ENCODE peak calls at places on chromosomes 11 and 22, in eight cellular contexts. X, C, P, J, D, L, U and A are unnamed samples.

GRCh38 chr11:76424379-76424778 is 20.4 kb upstream of the EMSY start:
- DNase-seq in X (no peak), C (no peak), P (no peak), J (no peak), D (no peak), L (no peak), U (no peak), A (no peak)

GRCh38 chr11:11806074-11806473 is 35.7 kb upstream of the USP47 start:
- DNase-seq in X (no peak), C (no peak), P (no peak), J (no peak), D (no peak), L (no peak), U (no peak), A (no peak)

GRCh38 chr22:28414017-28414416 is 265.6 kb downstream of the TTC28 start:
- DNase-seq in X (no peak), C (peak; percentile 53), P (no peak), J (no peak), D (no peak), L (peak; percentile 72), U (no peak), A (no peak)

GRCh38 chr11:106961518-106961917 is 56.8 kb downstream of the GUCY1A2 start:
- DNase-seq in X (no peak), C (peak; percentile 94), P (peak; percentile 53), J (no peak), D (no peak), L (peak; percentile 98), U (peak; percentile 76), A (no peak)

GRCh38 chr11:118614511-118614910 is 7.1 kb downstream of the PHLDB1 start:
- DNase-seq in X (no peak), C (no peak), P (no peak), J (peak; percentile 23), D (no peak), L (no peak), U (no peak), A (no peak)

GRCh38 chr11:115721309-115722007 is 217.2 kb upstream of the CADM1 start:
- DNase-seq in X (no peak), C (no peak), P (no peak), J (no peak), D (no peak), L (no peak), U (no peak), A (no peak)

GRCh38 chr11:62120466-62120865 is 3.3 kb upstream of the INCENP start:
- DNase-seq in X (no peak), C (no peak), P (no peak), J (no peak), D (no peak), L (no peak), U (no peak), A (no peak)

GRCh38 chr22:48096411-48096810 is 1334.0 kb downstream of the TBC1D22A start:
- DNase-seq in X (no peak), C (no peak), P (no peak), J (no peak), D (no peak), L (no peak), U (no peak), A (no peak)

GRCh38 chr11:21810650-21811049 is 382.2 kb upstream of the ANO5 start:
- DNase-seq in X (no peak), C (no peak), P (peak; percentile 6), J (no peak), D (no peak), L (no peak), U (no peak), A (no peak)

GRCh38 chr11:68838572-68838964 is 3.1 kb downstream of the CPT1A start:
- DNase-seq in X (no peak), C (peak; percentile 43), P (no peak), J (no peak), D (no peak), L (no peak), U (no peak), A (no peak)

GRCh38 chr22:39597236-39597869 is 26.8 kb downstream of the CACNA1I start:
- DNase-seq in X (no peak), C (no peak), P (no peak), J (no peak), D (no peak), L (no peak), U (no peak), A (no peak)

GRCh38 chr22:48505891-48506290 is 1321.8 kb downstream of the BRD1 start:
- DNase-seq in X (no peak), C (no peak), P (no peak), J (no peak), D (no peak), L (no peak), U (no peak), A (no peak)

GRCh38 chr11:119338946-119339580 is 1.6 kb downstream of the C1QTNF5 start:
- DNase-seq in X (no peak), C (no peak), P (no peak), J (peak; percentile 60), D (no peak), L (no peak), U (no peak), A (no peak)

GRCh38 chr11:44916316-44916715 is 34.4 kb downstream of the TP53I11 start:
- DNase-seq in X (no peak), C (no peak), P (no peak), J (no peak), D (no peak), L (no peak), U (no peak), A (no peak)

GRCh38 chr11:106384429-106384828 is 307.0 kb downstream of the AASDHPPT start:
- DNase-seq in X (no peak), C (no peak), P (no peak), J (no peak), D (no peak), L (no peak), U (no peak), A (no peak)

GRCh38 chr22:20765938-20766337 is 8.0 kb upstream of the SERPIND1 start:
- DNase-seq in X (no peak), C (no peak), P (no peak), J (no peak), D (no peak), L (no peak), U (no peak), A (no peak)

DNA sequence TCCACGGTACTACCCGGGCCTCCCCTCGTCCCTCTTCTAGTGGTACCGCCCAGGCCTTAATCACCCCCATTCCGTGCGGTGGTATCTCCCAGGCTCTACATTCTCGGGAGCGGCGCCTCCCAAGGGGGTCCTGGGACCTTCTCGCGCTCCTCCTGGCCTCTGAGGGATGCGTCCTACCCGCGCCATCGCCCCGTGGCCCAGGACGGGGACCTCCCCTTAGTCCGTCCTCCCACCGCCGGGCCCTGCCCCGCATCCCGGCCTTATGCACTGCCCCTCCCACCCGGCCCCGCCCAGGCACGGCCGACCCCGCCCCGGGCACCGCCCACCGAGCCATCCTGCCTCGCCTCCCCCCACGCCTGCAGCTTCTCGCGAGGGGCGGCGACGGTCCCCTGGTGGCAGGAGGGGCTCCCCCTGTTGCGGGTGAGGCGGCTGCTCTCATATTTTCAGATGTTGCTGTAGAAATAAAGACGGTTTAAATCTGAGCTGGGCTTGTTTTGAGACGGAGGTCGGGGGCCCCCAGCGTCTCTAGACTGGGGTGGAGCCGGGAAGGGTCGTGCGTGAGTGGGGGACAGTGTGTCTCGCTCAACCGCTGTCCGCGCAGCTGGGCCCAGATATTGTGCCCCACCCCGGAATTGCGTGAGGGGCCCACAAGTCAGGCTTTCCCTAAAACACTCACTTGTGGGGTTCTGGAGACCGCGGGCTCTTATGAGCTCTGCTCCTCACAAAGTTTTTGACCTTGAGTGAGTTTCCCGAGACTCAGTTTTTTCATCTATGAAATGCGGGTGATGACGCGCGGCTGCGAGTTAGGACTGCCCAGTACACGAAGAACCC is 845 bp upstream of the RAB1B start:
- DNase-seq in X (peak; percentile 86), C (peak; percentile 93), P (peak; percentile 85), J (peak; percentile 95), D (peak; percentile 93), L (peak; percentile 92), U (peak; percentile 88), A (peak; percentile 84)
- TF ChIP-seq CTCF in X (no peak), C (no peak), P (no peak), J (no peak), D (peak; percentile 23), L (no peak), U (peak; percentile 5), A (no peak)

DNA sequence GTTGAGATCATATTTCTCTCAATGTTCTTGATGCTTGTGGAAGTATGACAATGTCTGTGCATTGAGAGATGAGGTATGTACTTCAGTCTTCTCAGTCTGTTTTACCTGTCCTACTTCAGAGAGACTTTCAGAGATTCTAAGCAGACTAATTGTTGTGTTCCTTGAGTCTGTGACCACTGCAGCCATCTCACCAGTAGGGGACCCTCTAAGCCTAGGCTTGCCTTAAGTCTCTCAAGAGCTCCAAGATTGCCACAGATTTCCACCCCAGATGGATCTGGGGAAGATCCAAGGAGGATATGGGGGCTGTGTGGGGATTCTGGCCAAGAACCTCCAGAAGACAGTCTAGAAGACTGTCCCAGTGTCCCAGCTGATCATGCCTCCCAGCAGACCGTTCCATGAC is 179.9 kb upstream of the PLET1 start:
- DNase-seq in X (peak; percentile 62), C (no peak), P (peak; percentile 8), J (no peak), D (peak; percentile 78), L (peak; percentile 14), U (no peak), A (no peak)
- TF ChIP-seq CTCF in X (peak; percentile 67), C (peak; percentile 4), P (no peak), J (no peak), D (peak; percentile 84), L (peak; percentile 42), U (peak; percentile 20), A (no peak)

DNA sequence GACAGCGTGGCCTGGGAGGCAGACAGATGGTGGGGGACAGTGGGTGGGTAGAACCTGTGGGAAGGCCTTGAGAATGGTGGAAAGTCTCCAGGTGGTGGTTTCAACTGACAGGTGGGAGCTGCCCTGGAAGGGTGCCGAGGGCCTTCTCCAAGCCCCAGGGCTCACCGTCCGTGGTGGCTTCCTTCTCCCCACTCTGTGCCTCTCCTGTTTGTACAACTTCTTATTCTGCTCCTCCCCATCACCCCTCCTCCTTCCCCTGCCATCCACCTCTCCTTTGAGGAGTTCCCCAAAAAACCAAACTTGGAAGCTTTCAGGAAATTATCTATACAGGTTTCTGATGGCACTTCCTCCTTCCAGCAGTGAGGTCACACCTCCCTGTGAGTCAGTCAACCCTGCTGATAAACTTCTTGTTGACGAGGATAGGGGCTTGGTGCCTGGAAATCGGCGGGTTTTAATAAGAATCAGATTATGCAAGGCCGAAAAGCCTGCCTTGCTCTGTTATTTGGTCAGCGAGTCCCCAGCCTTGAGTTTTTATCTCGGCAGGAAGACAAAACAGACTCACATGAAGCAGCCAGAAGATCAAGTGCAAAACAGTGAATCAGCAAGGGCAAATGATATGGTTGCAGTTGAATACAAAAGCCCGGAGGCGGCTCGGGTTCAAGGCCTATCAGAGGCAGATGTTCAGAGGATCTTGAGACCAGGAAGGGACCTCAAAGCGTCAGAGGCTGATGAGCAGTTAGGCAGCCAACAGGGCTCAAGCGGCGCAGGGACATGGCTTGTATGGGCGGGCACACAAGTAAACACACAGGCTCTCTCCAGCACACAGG is 9.5 kb upstream of the ST3GAL4 start:
- DNase-seq in X (no peak), C (peak; percentile 89), P (no peak), J (peak; percentile 68), D (no peak), L (peak; percentile 75), U (peak; percentile 91), A (peak; percentile 72)
- TF ChIP-seq CTCF in X (no peak), C (no peak), P (no peak), J (no peak), D (no peak), L (no peak), U (no peak), A (no peak)

DNA sequence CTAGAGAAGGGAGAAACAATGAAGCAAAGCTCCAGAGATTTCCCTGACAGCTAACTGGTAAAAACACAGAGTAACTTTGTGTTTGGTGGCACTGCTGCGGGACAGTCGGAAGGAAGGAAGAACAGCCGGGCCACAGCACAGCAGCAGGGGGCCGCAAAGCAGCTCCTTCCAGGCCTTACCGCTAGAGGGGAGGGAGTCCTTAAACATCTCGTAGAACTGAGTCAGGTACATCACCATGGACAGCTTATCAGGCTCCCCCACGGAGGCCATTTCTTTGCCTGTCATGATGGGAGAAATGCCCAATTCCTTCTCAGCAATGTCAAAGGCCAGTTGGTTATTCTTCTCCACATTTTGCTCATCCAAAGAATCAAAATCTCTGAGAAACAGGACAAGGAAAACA is 114.6 kb upstream of the BID start:
- DNase-seq in X (peak; percentile 64), C (peak; percentile 48), P (no peak), J (no peak), D (peak; percentile 69), L (peak; percentile 71), U (peak; percentile 22), A (no peak)
- TF ChIP-seq CTCF in X (no peak), C (no peak), P (no peak), J (no peak), D (peak; percentile 53), L (peak; percentile 79), U (peak; percentile 38), A (no peak)